ENCODE peak calls at places on chromosomes 13 and 19, in five cellular contexts. One of them, this sample, is unnamed.
A peak's percentile ranks its signal among the peaks of the same experiment; 100 is the strongest.

GRCh38 chr13:104086205-104086604 is 1020.0 kb upstream of the SLC10A2 start:
- DNase-seq in choroid plexus epithelial cell: no peak
- DNase-seq in AG10803: no peak
- DNase-seq in tibial nerve: no peak
- DNase-seq in neural crest cell: no peak
- DNase-seq in this sample: no peak

GRCh38 chr19:44517146-44517545 is 12.3 kb downstream of the CEACAM20 start:
- DNase-seq in neural crest cell: no peak
- DNase-seq in tibial nerve: no peak
- DNase-seq in choroid plexus epithelial cell: no peak
- DNase-seq in AG10803: no peak
- DNase-seq in this sample: no peak

GRCh38 chr19:41431426-41432386 is 4.5 kb upstream of the B3GNT8 start:
- DNase-seq in neural crest cell: no peak
- DNase-seq in AG10803: peak; percentile 54
- DNase-seq in choroid plexus epithelial cell: peak; percentile 74
- DNase-seq in tibial nerve: no peak
- DNase-seq in this sample: peak; percentile 46

GRCh38 chr13:32902898-32903297 is 113.3 kb upstream of the KL start:
- DNase-seq in choroid plexus epithelial cell: no peak
- DNase-seq in tibial nerve: peak; percentile 76
- DNase-seq in neural crest cell: no peak
- DNase-seq in AG10803: peak; percentile 67
- DNase-seq in this sample: peak; percentile 52

GRCh38 chr19:52665047-52665446 is 26.9 kb upstream of the ZNF83 start:
- DNase-seq in choroid plexus epithelial cell: no peak
- DNase-seq in tibial nerve: no peak
- DNase-seq in AG10803: no peak
- DNase-seq in neural crest cell: no peak
- DNase-seq in this sample: no peak

GRCh38 chr13:40480012-40480914 is 186.2 kb downstream of the FOXO1 start:
- DNase-seq in AG10803: no peak
- DNase-seq in neural crest cell: no peak
- DNase-seq in choroid plexus epithelial cell: no peak
- DNase-seq in tibial nerve: no peak
- DNase-seq in this sample: no peak

GRCh38 chr19:58009666-58010301 is 7.2 kb upstream of the ZNF606 start:
- DNase-seq in choroid plexus epithelial cell: peak; percentile 92
- DNase-seq in tibial nerve: peak; percentile 61
- DNase-seq in AG10803: peak; percentile 39
- DNase-seq in neural crest cell: no peak
- DNase-seq in this sample: no peak

GRCh38 chr13:27170521-27171243 is 929 bp downstream of the USP12 start:
- DNase-seq in choroid plexus epithelial cell: peak; percentile 60
- DNase-seq in tibial nerve: peak; percentile 21
- DNase-seq in AG10803: no peak
- DNase-seq in neural crest cell: peak; percentile 71
- DNase-seq in this sample: peak; percentile 26

GRCh38 chr19:29680447-29680846 is 15.2 kb downstream of the PLEKHF1 start:
- DNase-seq in AG10803: no peak
- DNase-seq in choroid plexus epithelial cell: no peak
- DNase-seq in tibial nerve: no peak
- DNase-seq in neural crest cell: no peak
- DNase-seq in this sample: no peak

GRCh38 chr13:99617474-99618255 is 116.4 kb downstream of the TM9SF2 start:
- DNase-seq in neural crest cell: peak; percentile 65
- DNase-seq in choroid plexus epithelial cell: peak; percentile 87
- DNase-seq in AG10803: peak; percentile 54
- DNase-seq in tibial nerve: peak; percentile 41
- DNase-seq in this sample: peak; percentile 41

DNA sequence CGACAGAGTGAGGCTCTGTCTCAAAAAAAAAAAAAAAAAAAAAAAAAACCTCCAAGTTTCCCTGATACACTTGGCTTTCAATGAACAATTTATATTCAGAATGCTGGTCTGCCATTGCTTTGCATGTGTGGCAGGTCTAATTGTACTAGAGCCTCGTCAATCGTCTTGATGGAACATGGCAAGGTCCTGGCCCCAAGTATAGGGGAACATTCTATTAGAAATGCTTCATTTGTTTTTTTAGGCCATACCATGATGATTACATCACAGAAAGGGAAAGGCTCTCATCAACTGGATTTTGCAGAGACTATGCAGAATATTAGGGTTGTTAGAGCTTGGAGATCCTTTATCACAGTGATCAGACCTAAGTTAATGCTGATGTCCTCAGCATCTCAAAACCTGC is 28.0 kb downstream of the SPRY2 start:
- DNase-seq in AG10803: no peak
- DNase-seq in choroid plexus epithelial cell: peak; percentile 48
- DNase-seq in neural crest cell: no peak
- DNase-seq in tibial nerve: no peak
- DNase-seq in this sample: peak; percentile 26
- TF ChIP-seq CTCF in AG10803: no peak
- TF ChIP-seq CTCF in choroid plexus epithelial cell: no peak
- TF ChIP-seq CTCF in neural crest cell: no peak
- TF ChIP-seq CTCF in tibial nerve: no peak
- TF ChIP-seq CTCF in this sample: no peak

DNA sequence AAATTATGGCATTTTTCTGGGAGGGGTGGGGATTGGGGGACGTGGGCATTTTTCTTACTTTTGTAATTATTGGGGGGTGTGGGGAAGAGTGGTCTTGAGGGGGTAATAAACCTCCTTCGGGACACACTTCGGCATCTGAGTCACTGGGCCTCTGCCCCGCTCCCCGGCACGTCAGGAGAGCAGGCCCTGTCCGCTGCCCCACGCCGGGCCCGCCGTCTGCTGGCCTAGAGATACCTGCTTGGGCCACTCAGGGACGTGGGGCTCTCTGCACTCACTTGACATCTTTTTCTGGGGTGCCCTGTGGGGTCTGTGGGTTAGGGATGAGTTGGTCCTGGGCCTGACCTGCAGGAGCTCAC is 3.5 kb upstream of the FTL start:
- DNase-seq in neural crest cell: no peak
- DNase-seq in AG10803: no peak
- DNase-seq in tibial nerve: no peak
- DNase-seq in choroid plexus epithelial cell: no peak
- DNase-seq in this sample: no peak
- TF ChIP-seq CTCF in neural crest cell: no peak
- TF ChIP-seq CTCF in AG10803: no peak
- TF ChIP-seq CTCF in tibial nerve: no peak
- TF ChIP-seq CTCF in choroid plexus epithelial cell: no peak
- TF ChIP-seq CTCF in this sample: no peak

GRCh38 chr19:1871140-1871597 is 7.8 kb upstream of the KLF16 start:
- DNase-seq in tibial nerve: no peak
- DNase-seq in choroid plexus epithelial cell: no peak
- DNase-seq in neural crest cell: no peak
- DNase-seq in AG10803: no peak
- DNase-seq in this sample: no peak

GRCh38 chr19:1866693-1867358 is 3.4 kb upstream of the KLF16 start:
- DNase-seq in neural crest cell: no peak
- DNase-seq in choroid plexus epithelial cell: no peak
- DNase-seq in tibial nerve: no peak
- DNase-seq in AG10803: no peak
- DNase-seq in this sample: no peak

GRCh38 chr19:1871630-1872029 is 8.3 kb upstream of the KLF16 start:
- DNase-seq in neural crest cell: no peak
- DNase-seq in AG10803: no peak
- DNase-seq in choroid plexus epithelial cell: no peak
- DNase-seq in tibial nerve: no peak
- DNase-seq in this sample: no peak

GRCh38 chr19:1867359-1867724 is 4.0 kb upstream of the KLF16 start:
- DNase-seq in choroid plexus epithelial cell: no peak
- DNase-seq in neural crest cell: no peak
- DNase-seq in AG10803: no peak
- DNase-seq in tibial nerve: no peak
- DNase-seq in this sample: no peak

DNA sequence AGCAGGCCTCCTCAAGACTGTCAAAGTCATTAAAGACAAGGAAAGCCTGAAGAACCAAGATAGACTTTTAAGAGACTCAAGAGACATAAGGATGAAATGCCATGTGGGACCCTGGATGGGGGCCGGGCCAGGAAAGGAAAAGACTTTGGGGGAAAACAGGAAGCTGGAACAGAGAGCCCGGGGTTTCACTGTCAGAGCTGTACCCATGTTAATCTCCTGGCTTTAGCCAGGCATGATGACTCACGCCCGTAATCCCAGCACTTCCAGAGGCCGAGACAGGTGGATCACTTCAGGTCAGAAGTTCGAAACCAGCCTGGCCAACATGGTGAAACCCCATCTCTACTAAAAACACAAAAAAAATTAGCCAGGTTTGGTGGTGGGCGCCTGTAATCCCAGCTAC is 5.6 kb upstream of the KLF16 start:
- DNase-seq in neural crest cell: no peak
- DNase-seq in choroid plexus epithelial cell: no peak
- DNase-seq in AG10803: no peak
- DNase-seq in tibial nerve: no peak
- DNase-seq in this sample: no peak
- TF ChIP-seq CTCF in neural crest cell: no peak
- TF ChIP-seq CTCF in choroid plexus epithelial cell: no peak
- TF ChIP-seq CTCF in AG10803: no peak
- TF ChIP-seq CTCF in tibial nerve: no peak
- TF ChIP-seq CTCF in this sample: no peak

DNA sequence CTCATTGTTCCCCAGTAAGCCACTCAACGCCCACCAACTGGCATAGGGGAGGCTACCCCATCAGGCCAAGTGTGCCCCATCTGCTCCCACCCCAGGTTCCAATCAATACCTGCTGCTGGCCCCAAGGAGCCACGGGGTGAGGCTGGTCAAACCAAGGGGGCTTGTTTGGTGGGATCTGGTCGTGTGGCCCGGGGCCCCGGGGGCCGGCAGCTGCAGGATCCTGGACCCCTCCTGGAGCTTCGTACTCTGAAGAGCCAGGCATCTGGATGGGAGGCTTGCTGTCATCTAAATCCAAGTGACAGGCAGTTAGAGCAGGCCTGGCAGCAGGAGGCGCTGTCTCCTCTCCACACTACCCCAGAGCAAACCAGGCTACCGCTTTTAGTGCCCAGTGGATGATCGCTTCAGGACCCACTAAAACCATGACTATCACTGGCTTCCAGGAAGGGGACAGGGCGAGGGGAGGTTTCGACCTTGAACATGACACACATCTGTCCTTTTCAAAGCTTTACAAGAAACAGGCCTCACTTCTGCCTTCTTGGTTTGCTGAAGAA is 14.2 kb downstream of the CHERP start:
- DNase-seq in neural crest cell: peak; percentile 16
- DNase-seq in choroid plexus epithelial cell: peak; percentile 40
- DNase-seq in tibial nerve: no peak
- DNase-seq in AG10803: no peak
- DNase-seq in this sample: no peak
- TF ChIP-seq CTCF in neural crest cell: peak; percentile 53
- TF ChIP-seq CTCF in choroid plexus epithelial cell: peak; percentile 62
- TF ChIP-seq CTCF in tibial nerve: no peak
- TF ChIP-seq CTCF in AG10803: peak; percentile 28
- TF ChIP-seq CTCF in this sample: peak; percentile 64